ENCODE peak calls at places on chromosomes 11 and 22, in four cellular contexts. D is AG04450, E is lower lobe of right lung, Y is brain microvascular endothelial cell. A is an unnamed sample.

GRCh38 chr11:17528181-17528691 is 16.0 kb downstream of the USH1C start:
- DNase-seq in E (no peak), Y (peak), D (no peak), A (peak)

GRCh38 chr22:32217465-32217864 is 12.6 kb upstream of the RFPL2 start:
- DNase-seq in Y (no peak), E (no peak), D (no peak), A (no peak)

GRCh38 chr22:44822479-44822878 is 70.1 kb downstream of the ARHGAP8 start:
- DNase-seq in E (no peak), Y (no peak), D (no peak), A (no peak)

GRCh38 chr11:126839496-126839895 is 161.1 kb downstream of the KIRREL3 start:
- DNase-seq in D (no peak), E (no peak), Y (no peak), A (no peak)

GRCh38 chr11:120061761-120062560 is 76.0 kb downstream of the TRIM29 start:
- DNase-seq in E (no peak), D (no peak), Y (no peak), A (no peak)

GRCh38 chr11:112880454-112880853 is 80.8 kb upstream of the NCAM1 start:
- DNase-seq in E (no peak), D (no peak), Y (no peak), A (peak)

GRCh38 chr22:41772645-41773044 is 27.8 kb upstream of the CCDC134 start:
- DNase-seq in E (no peak), D (no peak), Y (no peak), A (no peak)

GRCh38 chr11:120216426-120217102 is 5.7 kb downstream of the OAF start:
- DNase-seq in E (no peak), D (no peak), Y (no peak), A (no peak)

GRCh38 chr11:122089111-122089510 is 26.9 kb downstream of the BLID start:
- DNase-seq in Y (no peak), D (no peak), E (no peak), A (no peak)

GRCh38 chr11:46381836-46382643 is 571 bp downstream of the MDK start:
- DNase-seq in Y (no peak), E (no peak), D (no peak), A (peak)

GRCh38 chr11:78063440-78064181 is at the start of gene THRSP:
- DNase-seq in Y (no peak), D (no peak), E (no peak), A (no peak)

GRCh38 chr22:35301370-35301874 is 1.7 kb downstream of the TOM1 start:
- DNase-seq in E (peak), D (peak), Y (peak), A (no peak)

GRCh38 chr11:94793002-94793401 is 24.8 kb downstream of the AMOTL1 start:
- DNase-seq in Y (no peak), D (no peak), E (no peak), A (no peak)

GRCh38 chr22:46639843-46640242 is 19.7 kb downstream of the GRAMD4 start:
- DNase-seq in E (no peak), D (no peak), Y (no peak), A (no peak)

GRCh38 chr22:49896201-49896600 is 22.0 kb downstream of the ALG12 start:
- DNase-seq in Y (no peak), E (no peak), D (no peak), A (no peak)

GRCh38 chr11:119350302-119350701 is 3.8 kb upstream of the MFRP start:
- DNase-seq in Y (no peak), E (no peak), D (no peak), A (no peak)

GRCh38 chr22:28920757-28921584 is 37.6 kb downstream of the ZNRF3 start:
- DNase-seq in D (no peak), E (no peak), Y (no peak), A (no peak)

GRCh38 chr22:49705631-49706352 is 121.9 kb downstream of the BRD1 start:
- DNase-seq in D (no peak), Y (no peak), E (no peak), A (no peak)

GRCh38 chr11:123216249-123216648 is 21.2 kb upstream of the CLMP start:
- DNase-seq in D (no peak), E (no peak), Y (no peak), A (no peak)
- H3K27ac ChIP-seq in D (no peak), E (no peak), Y (no peak), A (no peak)

GRCh38 chr11:25593221-25593620 is 738.7 kb upstream of the ANO3 start:
- DNase-seq in E (no peak), D (no peak), Y (no peak), A (no peak)
- H3K27ac ChIP-seq in E (no peak), D (no peak), Y (no peak), A (no peak)

GRCh38 chr11:117876341-117877119 is at the start of gene FXYD6:
- DNase-seq in E (no peak), Y (no peak), D (no peak), A (no peak)
- H3K27ac ChIP-seq in E (peak), Y (no peak), D (no peak), A (no peak)

GRCh38 chr22:39959640-39960447 is at the start of gene TMA7B:
- DNase-seq in Y (peak), E (no peak), D (peak), A (peak)
- H3K27ac ChIP-seq in Y (peak), E (no peak), D (peak), A (peak)

GRCh38 chr11:61951484-61952135 is 1.5 kb downstream of the BEST1 start:
- DNase-seq in D (no peak), Y (no peak), E (no peak), A (no peak)
- H3K27ac ChIP-seq in D (no peak), Y (no peak), E (no peak), A (no peak)

GRCh38 chr11:2940930-2941821 is 12.0 kb upstream of the PHLDA2 start:
- DNase-seq in Y (no peak), D (no peak), E (no peak), A (peak)
- H3K27ac ChIP-seq in Y (no peak), D (no peak), E (peak), A (peak)

GRCh38 chr11:8345179-8345578 is 81.5 kb upstream of the LMO1 start:
- DNase-seq in E (no peak), Y (no peak), D (no peak), A (no peak)
- H3K27ac ChIP-seq in E (no peak), Y (no peak), D (no peak), A (no peak)

A was measured in small intestine.